ENCODE peak calls at places on chromosomes 6 and 20, in ten cellular contexts. F is heart right ventricle, M is dorsolateral prefrontal cortex, A is kidney epithelial cell, H is SK-N-SH, T is body of pancreas, C is IMR-90, I is fibroblast of lung, D is HFF-Myc, Y is ovary. P is an unnamed sample.

GRCh38 chr20:61517419-61517818 is 265.4 kb downstream of the CDH4 start:
- DNase-seq in H (no peak), T (no peak), Y (no peak), I (no peak), F (no peak), A (no peak), M (no peak), C (no peak), D (no peak), P (no peak)

GRCh38 chr6:129014302-129014701 is 131.4 kb downstream of the LAMA2 start:
- DNase-seq in T (no peak), M (no peak), H (no peak), F (no peak), C (no peak), Y (no peak), D (no peak), I (no peak), A (no peak), P (no peak)

GRCh38 chr6:123716506-123716905 is 79.8 kb upstream of the TRDN start:
- DNase-seq in F (no peak), M (no peak), T (no peak), A (no peak), D (no peak), Y (no peak), C (no peak), H (no peak), I (no peak), P (no peak)

GRCh38 chr6:150891886-150892485 is 26.5 kb downstream of the MTHFD1L start:
- DNase-seq in Y (peak; percentile 89), I (peak; percentile 67), D (peak; percentile 75), H (peak; percentile 53), T (peak; percentile 74), A (peak; percentile 38), F (peak; percentile 79), M (peak; percentile 31), C (peak; percentile 88), P (peak; percentile 71)

GRCh38 chr6:123742626-123743025 is 61.0 kb upstream of the NKAIN2 start:
- DNase-seq in D (no peak), H (no peak), C (no peak), I (peak; percentile 14), Y (no peak), M (no peak), F (no peak), T (no peak), A (no peak), P (no peak)

GRCh38 chr6:11427091-11427739 is 110.3 kb upstream of the TMEM170B start:
- DNase-seq in I (no peak), A (no peak), C (no peak), F (no peak), D (no peak), M (no peak), T (no peak), Y (no peak), H (no peak), P (no peak)

GRCh38 chr6:148445620-148446019 is 103.0 kb downstream of the SASH1 start:
- DNase-seq in C (peak; percentile 85), I (peak; percentile 68), D (no peak), F (no peak), H (no peak), T (no peak), Y (no peak), A (no peak), M (no peak), P (no peak)

GRCh38 chr6:17820055-17820454 is 113.3 kb upstream of the NUP153 start:
- DNase-seq in A (no peak), C (peak; percentile 15), F (no peak), Y (no peak), I (no peak), H (no peak), T (no peak), D (no peak), M (no peak), P (no peak)

GRCh38 chr6:73389854-73390253 is 4.8 kb upstream of the DDX43 start:
- DNase-seq in A (no peak), H (no peak), F (no peak), M (no peak), T (no peak), I (no peak), Y (no peak), D (no peak), C (no peak), P (no peak)

GRCh38 chr20:18191336-18191735 is 53.7 kb downstream of the KAT14 start:
- DNase-seq in I (no peak), T (no peak), A (no peak), H (no peak), Y (no peak), C (no peak), M (no peak), D (no peak), F (no peak), P (no peak)

GRCh38 chr20:41697861-41698559 is 79.8 kb upstream of the CHD6 start:
- DNase-seq in Y (no peak), F (no peak), M (no peak), H (peak; percentile 50), D (no peak), T (peak; percentile 30), I (peak; percentile 14), A (no peak), C (peak; percentile 37), P (peak; percentile 23)

GRCh38 chr6:135094403-135094821 is 39.8 kb upstream of the HBS1L start:
- DNase-seq in F (no peak), Y (no peak), A (peak; percentile 9), C (peak; percentile 14), H (no peak), M (no peak), T (no peak), D (no peak), I (peak; percentile 52), P (no peak)

GRCh38 chr6:151757506-151757955 is 50.0 kb upstream of the ESR1 start:
- DNase-seq in C (no peak), Y (no peak), I (no peak), A (no peak), T (no peak), H (no peak), M (no peak), D (no peak), F (no peak), P (no peak)

GRCh38 chr6:36917541-36918193 is 31.9 kb downstream of the C6orf89 start:
- DNase-seq in T (peak; percentile 24), F (no peak), A (no peak), I (peak; percentile 75), D (no peak), Y (peak; percentile 55), C (peak; percentile 80), H (no peak), M (no peak), P (no peak)

DNA sequence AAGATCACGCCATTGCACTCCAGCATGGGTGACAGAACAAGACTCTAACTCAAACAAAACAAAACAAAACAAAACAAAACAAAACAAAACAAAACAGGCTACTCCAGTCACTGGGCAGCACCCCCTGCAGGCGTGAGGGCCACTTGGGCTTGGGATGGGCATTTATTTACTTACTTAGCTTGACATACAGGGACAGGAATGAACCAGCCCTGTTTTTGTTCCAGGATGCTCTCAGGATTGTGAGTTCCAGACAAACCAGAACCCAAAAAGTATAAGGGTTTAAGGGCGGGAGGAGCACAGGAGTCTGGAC is 4.0 kb upstream of the PTPN1 start:
- DNase-seq in M (no peak), C (no peak), F (no peak), A (no peak), T (no peak), D (no peak), I (no peak), Y (no peak), H (no peak), P (no peak)
- TF ChIP-seq CTCF in M (no peak), C (no peak), F (no peak), A (no peak), T (no peak), D (peak; percentile 19), I (no peak), Y (no peak), H (no peak), P (no peak)

GRCh38 chr6:162907876-162908481 is 180.2 kb downstream of the PACRG start:
- DNase-seq in I (peak; percentile 34), C (peak; percentile 45), F (no peak), T (no peak), D (peak; percentile 43), H (no peak), A (no peak), M (no peak), Y (no peak), P (no peak)
- TF ChIP-seq CTCF in I (no peak), C (peak; percentile 35), F (peak; percentile 33), T (peak; percentile 29), D (peak; percentile 25), H (peak; percentile 60), A (peak; percentile 17), M (peak; percentile 19), Y (no peak), P (peak; percentile 41)

GRCh38 chr20:49210750-49211110 is 8.5 kb upstream of the DDX27 start:
- DNase-seq in M (no peak), T (no peak), C (no peak), F (no peak), D (no peak), A (no peak), Y (no peak), I (no peak), H (no peak), P (no peak)
- TF ChIP-seq CTCF in M (no peak), T (no peak), C (no peak), F (no peak), D (no peak), A (no peak), Y (no peak), I (no peak), H (no peak), P (no peak)

GRCh38 chr6:156774872-156775405 is 2.2 kb upstream of the ARID1B start:
- DNase-seq in F (no peak), T (no peak), A (no peak), M (no peak), H (no peak), D (no peak), Y (no peak), C (no peak), I (no peak), P (peak; percentile 62)

GRCh38 chr6:156776841-156777576 is at the start of gene ARID1B:
- DNase-seq in Y (peak; percentile 82), I (peak; percentile 86), T (peak; percentile 88), H (peak; percentile 92), M (peak; percentile 63), D (no peak), A (no peak), C (peak; percentile 83), F (peak; percentile 84), P (peak; percentile 74)

GRCh38 chr6:156777577-156777865 is 343 bp downstream of the ARID1B start:
- DNase-seq in T (no peak), I (no peak), F (no peak), D (no peak), A (no peak), M (no peak), C (no peak), H (peak; percentile 92), Y (no peak), P (no peak)

GRCh38 chr6:156775717-156776116 is 1.5 kb upstream of the ARID1B start:
- DNase-seq in I (no peak), D (no peak), T (no peak), Y (peak; percentile 34), H (no peak), M (no peak), A (no peak), F (no peak), C (no peak), P (no peak)

DNA sequence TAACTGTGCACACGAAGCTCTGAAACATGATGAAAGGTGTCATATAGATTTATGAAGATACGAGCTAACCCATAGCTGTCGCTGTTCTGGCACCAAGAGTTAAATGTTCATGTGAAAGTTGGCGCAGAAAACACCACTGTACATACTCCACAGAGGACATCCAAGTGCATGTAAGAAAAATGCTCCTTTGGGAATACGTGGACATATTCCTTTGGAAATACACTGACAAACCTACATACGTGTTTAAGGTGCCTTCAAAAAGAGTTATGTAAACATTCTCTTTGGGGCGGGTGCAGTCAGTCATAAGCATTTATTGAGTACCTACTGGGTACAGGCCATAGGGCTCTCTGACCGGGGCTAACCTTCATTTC is 723 bp upstream of the ARID1B start:
- DNase-seq in T (peak; percentile 19), Y (no peak), H (peak; percentile 40), D (no peak), F (no peak), M (no peak), A (no peak), I (peak; percentile 36), C (peak; percentile 44), P (peak; percentile 47)
- TF ChIP-seq CTCF in T (no peak), Y (no peak), H (no peak), D (no peak), F (no peak), M (peak; percentile 10), A (peak; percentile 4), I (no peak), C (no peak), P (no peak)

P was measured in colonic mucosa.